ENCODE peak calls at places on chromosomes 13 and 19, in seven cellular contexts. One of them, this sample, is unnamed.

GRCh38 chr19:524062-524674 is 7.4 kb upstream of the CDC34 start:
- DNase-seq in MM.1S: no peak
- DNase-seq in foreskin keratinocyte: no peak
- DNase-seq in aorta: no peak
- DNase-seq in GM23248: peak; percentile 58
- DNase-seq in tibial artery: no peak
- DNase-seq in naive thymus-derived CD4-positive, alpha-beta T cell: no peak
- DNase-seq in this sample: no peak

GRCh38 chr13:109868583-109869311 is 82.4 kb upstream of the IRS2 start:
- DNase-seq in aorta: no peak
- DNase-seq in MM.1S: no peak
- DNase-seq in GM23248: peak; percentile 21
- DNase-seq in naive thymus-derived CD4-positive, alpha-beta T cell: no peak
- DNase-seq in tibial artery: no peak
- DNase-seq in foreskin keratinocyte: no peak
- DNase-seq in this sample: no peak

GRCh38 chr13:36432106-36432544 is at the start of gene CCNA1:
- DNase-seq in GM23248: peak; percentile 21
- DNase-seq in tibial artery: no peak
- DNase-seq in aorta: peak; percentile 81
- DNase-seq in MM.1S: no peak
- DNase-seq in naive thymus-derived CD4-positive, alpha-beta T cell: no peak
- DNase-seq in foreskin keratinocyte: no peak
- DNase-seq in this sample: no peak

GRCh38 chr19:50792852-50793250 is 2.6 kb downstream of the ACP4 start:
- DNase-seq in GM23248: no peak
- DNase-seq in tibial artery: no peak
- DNase-seq in naive thymus-derived CD4-positive, alpha-beta T cell: no peak
- DNase-seq in foreskin keratinocyte: no peak
- DNase-seq in aorta: no peak
- DNase-seq in MM.1S: no peak
- DNase-seq in this sample: no peak

GRCh38 chr13:30861836-30862467 is 44.1 kb upstream of the MEDAG start:
- DNase-seq in naive thymus-derived CD4-positive, alpha-beta T cell: no peak
- DNase-seq in foreskin keratinocyte: no peak
- DNase-seq in MM.1S: no peak
- DNase-seq in GM23248: no peak
- DNase-seq in aorta: no peak
- DNase-seq in tibial artery: no peak
- DNase-seq in this sample: no peak

GRCh38 chr13:105918842-105919741 is 616.4 kb downstream of the EFNB2 start:
- DNase-seq in aorta: no peak
- DNase-seq in foreskin keratinocyte: peak; percentile 86
- DNase-seq in naive thymus-derived CD4-positive, alpha-beta T cell: no peak
- DNase-seq in tibial artery: no peak
- DNase-seq in GM23248: peak; percentile 51
- DNase-seq in MM.1S: peak; percentile 71
- DNase-seq in this sample: no peak

GRCh38 chr19:13189600-13189999 is 39.4 kb downstream of the IER2 start:
- DNase-seq in MM.1S: no peak
- DNase-seq in foreskin keratinocyte: no peak
- DNase-seq in naive thymus-derived CD4-positive, alpha-beta T cell: no peak
- DNase-seq in tibial artery: no peak
- DNase-seq in GM23248: no peak
- DNase-seq in aorta: no peak
- DNase-seq in this sample: no peak

GRCh38 chr13:94329277-94329676 is 150.2 kb downstream of the DCT start:
- DNase-seq in naive thymus-derived CD4-positive, alpha-beta T cell: no peak
- DNase-seq in foreskin keratinocyte: no peak
- DNase-seq in GM23248: peak; percentile 34
- DNase-seq in aorta: no peak
- DNase-seq in MM.1S: no peak
- DNase-seq in tibial artery: no peak
- DNase-seq in this sample: no peak

GRCh38 chr13:27797228-27797624 is 4.9 kb downstream of the GSX1 start:
- DNase-seq in aorta: no peak
- DNase-seq in GM23248: peak; percentile 49
- DNase-seq in naive thymus-derived CD4-positive, alpha-beta T cell: no peak
- DNase-seq in MM.1S: no peak
- DNase-seq in foreskin keratinocyte: peak; percentile 39
- DNase-seq in tibial artery: no peak
- DNase-seq in this sample: no peak

DNA sequence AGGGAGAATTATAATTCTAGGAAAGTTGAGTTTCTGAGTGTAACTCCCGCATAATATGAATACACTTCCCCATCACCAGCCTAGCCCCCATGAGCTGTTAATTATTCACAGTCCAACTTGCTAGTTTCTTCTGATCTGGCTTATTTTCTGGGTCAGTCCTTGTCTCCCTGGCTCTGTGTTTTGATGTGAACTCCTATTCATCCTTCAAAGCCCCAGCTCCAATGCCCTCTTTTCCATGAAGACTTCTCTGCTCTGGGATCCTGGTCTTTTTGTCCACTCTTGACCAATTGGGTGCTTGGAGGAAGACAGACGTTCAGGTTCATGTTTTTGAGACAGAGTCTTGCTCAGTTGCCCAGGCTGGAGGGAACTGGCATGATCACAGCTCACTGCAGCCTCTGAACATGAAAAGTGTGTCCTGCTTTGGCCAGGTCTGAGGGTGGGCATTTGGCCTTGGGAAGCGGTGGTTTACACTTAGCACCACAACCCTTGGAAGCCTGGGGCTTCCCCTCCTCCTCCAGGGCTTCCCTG is 603 bp downstream of the LRG1 start:
- DNase-seq in naive thymus-derived CD4-positive, alpha-beta T cell: no peak
- DNase-seq in foreskin keratinocyte: no peak
- DNase-seq in aorta: no peak
- DNase-seq in MM.1S: no peak
- DNase-seq in tibial artery: no peak
- DNase-seq in GM23248: no peak
- DNase-seq in this sample: no peak
- H3K27ac ChIP-seq in naive thymus-derived CD4-positive, alpha-beta T cell: no peak overlapping the region
- H3K27ac ChIP-seq in foreskin keratinocyte: no peak overlapping the region
- H3K27ac ChIP-seq in aorta: no peak overlapping the region
- H3K27ac ChIP-seq in MM.1S: no peak overlapping the region
- H3K27ac ChIP-seq in tibial artery: no peak overlapping the region
- H3K27ac ChIP-seq in GM23248: no peak overlapping the region
- H3K27ac ChIP-seq in this sample: no peak overlapping the region

DNA sequence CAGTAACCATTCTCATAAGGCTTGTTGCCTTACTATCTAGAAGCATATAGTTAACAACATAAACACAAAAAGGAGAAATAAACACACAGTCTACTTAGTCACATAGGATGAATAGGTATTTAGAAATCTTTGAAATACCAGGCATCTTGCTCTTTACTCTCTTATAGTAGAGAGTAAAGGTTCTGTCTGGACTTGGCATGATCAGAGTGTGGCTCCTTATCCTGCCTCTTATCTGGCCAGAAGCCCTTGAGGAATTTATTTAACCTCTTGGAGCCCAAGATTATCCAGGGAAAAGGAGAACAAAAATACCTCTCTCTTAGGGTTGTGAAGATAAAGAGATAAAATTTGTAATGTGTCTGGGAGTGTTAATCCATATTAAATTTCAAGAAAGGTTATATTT is 100.2 kb upstream of the MBNL2 start:
- DNase-seq in naive thymus-derived CD4-positive, alpha-beta T cell: no peak
- DNase-seq in MM.1S: no peak
- DNase-seq in foreskin keratinocyte: peak; percentile 76
- DNase-seq in GM23248: peak; percentile 46
- DNase-seq in tibial artery: no peak
- DNase-seq in aorta: no peak
- DNase-seq in this sample: no peak
- H3K27ac ChIP-seq in naive thymus-derived CD4-positive, alpha-beta T cell: no peak overlapping the region
- H3K27ac ChIP-seq in MM.1S: no peak overlapping the region
- H3K27ac ChIP-seq in foreskin keratinocyte: peak overlapping the region; percentile 73
- H3K27ac ChIP-seq in GM23248: peak overlapping the region; percentile 49
- H3K27ac ChIP-seq in tibial artery: no peak overlapping the region
- H3K27ac ChIP-seq in aorta: no peak overlapping the region
- H3K27ac ChIP-seq in this sample: no peak overlapping the region

GRCh38 chr13:21012211-21012610 is 49.2 kb downstream of the LATS2 start:
- DNase-seq in aorta: no peak
- DNase-seq in tibial artery: no peak
- DNase-seq in GM23248: no peak
- DNase-seq in foreskin keratinocyte: no peak
- DNase-seq in MM.1S: no peak
- DNase-seq in naive thymus-derived CD4-positive, alpha-beta T cell: no peak
- DNase-seq in this sample: no peak
- H3K27ac ChIP-seq in aorta: no peak overlapping the region
- H3K27ac ChIP-seq in tibial artery: no peak overlapping the region
- H3K27ac ChIP-seq in GM23248: peak overlapping the region; percentile 96
- H3K27ac ChIP-seq in foreskin keratinocyte: no peak overlapping the region
- H3K27ac ChIP-seq in MM.1S: no peak overlapping the region
- H3K27ac ChIP-seq in naive thymus-derived CD4-positive, alpha-beta T cell: no peak overlapping the region
- H3K27ac ChIP-seq in this sample: no peak overlapping the region

GRCh38 chr19:55486043-55486970 is 1.3 kb downstream of the NAT14 start:
- DNase-seq in naive thymus-derived CD4-positive, alpha-beta T cell: no peak
- DNase-seq in GM23248: peak; percentile 81
- DNase-seq in foreskin keratinocyte: no peak
- DNase-seq in tibial artery: no peak
- DNase-seq in MM.1S: no peak
- DNase-seq in aorta: no peak
- DNase-seq in this sample: peak; percentile 42
- H3K27ac ChIP-seq in naive thymus-derived CD4-positive, alpha-beta T cell: peak overlapping the region; percentile 63
- H3K27ac ChIP-seq in GM23248: peak overlapping the region; percentile 97
- H3K27ac ChIP-seq in foreskin keratinocyte: no peak overlapping the region
- H3K27ac ChIP-seq in tibial artery: peak overlapping the region; percentile 86
- H3K27ac ChIP-seq in MM.1S: no peak overlapping the region
- H3K27ac ChIP-seq in aorta: peak overlapping the region; percentile 83
- H3K27ac ChIP-seq in this sample: no peak overlapping the region

DNA sequence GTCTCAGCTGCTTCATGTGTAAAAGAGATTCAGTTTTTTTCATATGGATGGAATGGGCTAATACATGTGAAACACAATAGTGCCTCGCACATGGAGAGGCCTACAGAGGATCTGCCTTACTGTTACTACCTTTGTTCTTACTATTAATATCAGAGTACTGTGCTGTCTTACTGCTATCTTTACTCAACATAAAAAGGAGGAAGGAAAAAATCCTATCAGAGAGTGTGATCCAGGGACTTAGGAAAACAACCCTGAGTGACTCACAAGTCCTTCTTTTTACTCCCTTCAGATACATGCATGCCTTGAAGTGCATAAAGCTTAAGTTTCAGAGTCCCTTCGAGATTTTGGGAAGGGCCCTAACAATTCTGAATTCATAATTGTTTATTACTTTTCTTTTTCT is 136.8 kb downstream of the TBC1D4 start:
- DNase-seq in tibial artery: no peak
- DNase-seq in GM23248: peak; percentile 32
- DNase-seq in foreskin keratinocyte: no peak
- DNase-seq in naive thymus-derived CD4-positive, alpha-beta T cell: no peak
- DNase-seq in aorta: no peak
- DNase-seq in MM.1S: no peak
- DNase-seq in this sample: no peak
- H3K27ac ChIP-seq in tibial artery: no peak overlapping the region
- H3K27ac ChIP-seq in GM23248: no peak overlapping the region
- H3K27ac ChIP-seq in foreskin keratinocyte: no peak overlapping the region
- H3K27ac ChIP-seq in naive thymus-derived CD4-positive, alpha-beta T cell: no peak overlapping the region
- H3K27ac ChIP-seq in aorta: no peak overlapping the region
- H3K27ac ChIP-seq in MM.1S: no peak overlapping the region
- H3K27ac ChIP-seq in this sample: no peak overlapping the region

GRCh38 chr19:7292950-7293794 is 1.0 kb downstream of the INSR start:
- DNase-seq in MM.1S: peak; percentile 54
- DNase-seq in foreskin keratinocyte: no peak
- DNase-seq in aorta: peak; percentile 83
- DNase-seq in naive thymus-derived CD4-positive, alpha-beta T cell: peak; percentile 12
- DNase-seq in GM23248: peak; percentile 48
- DNase-seq in tibial artery: peak; percentile 80
- DNase-seq in this sample: no peak

GRCh38 chr19:7293795-7294570 is at the start of gene INSR:
- DNase-seq in MM.1S: peak; percentile 97
- DNase-seq in foreskin keratinocyte: peak; percentile 64
- DNase-seq in tibial artery: peak; percentile 97
- DNase-seq in GM23248: peak; percentile 94
- DNase-seq in aorta: peak; percentile 95
- DNase-seq in naive thymus-derived CD4-positive, alpha-beta T cell: peak; percentile 61
- DNase-seq in this sample: peak; percentile 87

GRCh38 chr19:7292352-7292949 is 1.8 kb downstream of the INSR start:
- DNase-seq in tibial artery: no peak
- DNase-seq in aorta: no peak
- DNase-seq in foreskin keratinocyte: no peak
- DNase-seq in naive thymus-derived CD4-positive, alpha-beta T cell: no peak
- DNase-seq in MM.1S: no peak
- DNase-seq in GM23248: no peak
- DNase-seq in this sample: no peak

GRCh38 chr19:7295912-7296486 is 1.8 kb upstream of the INSR start:
- DNase-seq in tibial artery: no peak
- DNase-seq in naive thymus-derived CD4-positive, alpha-beta T cell: no peak
- DNase-seq in foreskin keratinocyte: no peak
- DNase-seq in aorta: no peak
- DNase-seq in MM.1S: no peak
- DNase-seq in GM23248: no peak
- DNase-seq in this sample: no peak

DNA sequence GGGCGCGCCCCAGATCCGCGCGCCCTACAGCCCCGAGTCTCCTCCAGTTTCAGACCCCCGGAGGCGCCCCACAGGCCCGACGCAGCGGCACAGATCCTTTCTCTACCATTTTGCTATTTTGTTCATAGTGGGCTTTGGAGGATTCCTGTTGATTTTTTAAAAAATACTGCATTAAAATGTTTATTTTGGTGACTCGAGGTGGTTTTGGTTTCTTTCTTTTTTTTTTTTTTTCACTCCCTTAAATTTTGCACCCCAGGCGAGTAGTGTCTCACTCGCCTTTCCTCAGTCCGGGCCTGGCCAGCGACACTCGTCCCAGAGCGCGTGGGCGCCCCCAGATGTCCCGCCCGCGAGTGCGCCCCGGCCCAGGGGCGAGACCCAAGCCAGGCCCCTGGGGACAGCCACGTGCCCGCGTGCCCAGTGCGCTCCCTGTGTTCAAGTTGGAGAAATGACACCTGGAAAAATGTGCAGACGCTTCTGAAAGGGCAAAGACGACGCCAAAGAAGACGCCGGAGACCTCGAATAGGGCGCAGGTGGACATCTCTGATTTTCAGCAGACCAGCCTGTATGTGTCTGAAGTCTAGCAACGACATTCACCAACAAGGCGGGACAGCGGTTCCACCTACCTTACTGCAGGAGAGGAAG is 478 bp upstream of the INSR start:
- DNase-seq in tibial artery: peak; percentile 92
- DNase-seq in aorta: peak; percentile 93
- DNase-seq in GM23248: peak; percentile 72
- DNase-seq in naive thymus-derived CD4-positive, alpha-beta T cell: no peak
- DNase-seq in MM.1S: peak; percentile 82
- DNase-seq in foreskin keratinocyte: peak; percentile 33
- DNase-seq in this sample: peak; percentile 58
- H3K27ac ChIP-seq in tibial artery: peak overlapping the region; percentile 96
- H3K27ac ChIP-seq in aorta: peak overlapping the region; percentile 60
- H3K27ac ChIP-seq in GM23248: peak overlapping the region; percentile 13
- H3K27ac ChIP-seq in naive thymus-derived CD4-positive, alpha-beta T cell: no peak overlapping the region
- H3K27ac ChIP-seq in MM.1S: peak overlapping the region; percentile 77
- H3K27ac ChIP-seq in foreskin keratinocyte: peak overlapping the region; percentile 19
- H3K27ac ChIP-seq in this sample: peak overlapping the region; percentile 74

This sample was measured in substantia nigra.